ENCODE peak calls at places on chromosomes 11 and 22, in six cellular contexts. R is left cardiac atrium, S is anterior cingulate cortex, Y is PC-3, C is NCI-H82, G is HTR-8/SVneo. L is an unnamed sample.

GRCh38 chr11:35214792-35215193 is 75.8 kb downstream of the CD44 start:
- DNase-seq in R (no peak), S (no peak), Y (peak), C (no peak), G (peak), L (no peak)

GRCh38 chr22:41442240-41442792 is 4.3 kb downstream of the TOB2 start:
- DNase-seq in R (no peak), S (no peak), Y (no peak), C (peak), G (no peak), L (no peak)

GRCh38 chr22:45863981-45864751 is 112.8 kb downstream of the WNT7B start:
- DNase-seq in R (peak), S (peak), Y (peak), C (peak), G (peak), L (no peak)

GRCh38 chr11:9210922-9211320 is 54.2 kb downstream of the DENND5A start:
- DNase-seq in R (no peak), S (no peak), Y (peak), C (no peak), G (no peak), L (no peak)

GRCh38 chr11:86116996-86117705 is 48.3 kb upstream of the PICALM start:
- DNase-seq in R (no peak), S (no peak), Y (peak), C (no peak), G (no peak), L (no peak)

GRCh38 chr11:57680552-57680874 is 12.6 kb downstream of the ZDHHC5 start:
- DNase-seq in R (no peak), S (no peak), Y (peak), C (peak), G (no peak), L (no peak)

GRCh38 chr22:28505416-28506156 is 174.1 kb downstream of the TTC28 start:
- DNase-seq in R (no peak), S (no peak), Y (no peak), C (no peak), G (no peak), L (no peak)

GRCh38 chr11:111384494-111384893 is 5.4 kb upstream of the POU2AF1 start:
- DNase-seq in R (no peak), S (no peak), Y (peak), C (no peak), G (no peak), L (no peak)

GRCh38 chr11:4511846-4512245 is 29.4 kb downstream of the OR52K1 start:
- DNase-seq in R (no peak), S (no peak), Y (no peak), C (no peak), G (no peak), L (peak)

GRCh38 chr11:94597896-94598295 is 30.7 kb downstream of the PIWIL4 start:
- DNase-seq in R (no peak), S (no peak), Y (peak), C (no peak), G (no peak), L (no peak)

GRCh38 chr11:61091373-61092279 is 10.7 kb upstream of the CD5 start:
- DNase-seq in R (no peak), S (no peak), Y (no peak), C (no peak), G (no peak), L (no peak)

GRCh38 chr22:20523118-20523983 is 15.9 kb downstream of the MED15 start:
- DNase-seq in R (no peak), S (no peak), Y (no peak), C (no peak), G (no peak), L (no peak)

GRCh38 chr11:34860034-34860433 is 56.1 kb downstream of the APIP start:
- DNase-seq in R (no peak), S (no peak), Y (peak), C (peak), G (no peak), L (no peak)

GRCh38 chr22:37344735-37345462 is 62.6 kb downstream of the CYTH4 start:
- DNase-seq in R (no peak), S (no peak), Y (peak), C (no peak), G (no peak), L (no peak)

GRCh38 chr11:32138902-32139301 is 48.0 kb downstream of the RCN1 start:
- DNase-seq in R (no peak), S (no peak), Y (no peak), C (peak), G (no peak), L (no peak)

GRCh38 chr11:65492637-65493366 is 6.0 kb upstream of the MALAT1 start:
- DNase-seq in R (peak), S (peak), Y (no peak), C (peak), G (no peak), L (peak)

GRCh38 chr11:120527111-120527748 is 15.7 kb downstream of the GRIK4 start:
- DNase-seq in R (peak), S (no peak), Y (no peak), C (peak), G (no peak), L (peak)

GRCh38 chr11:65919151-65920034 is at the start of gene DRAP1:
- DNase-seq in R (peak), S (peak), Y (peak), C (peak), G (peak), L (peak)

GRCh38 chr22:28711820-28712777 is 29.5 kb downstream of the CHEK2 start:
- DNase-seq in R (no peak), S (no peak), Y (peak), C (peak), G (peak), L (no peak)

GRCh38 chr11:74696932-74697687 is 34.1 kb downstream of the CHRDL2 start:
- DNase-seq in R (peak), S (no peak), Y (no peak), C (no peak), G (peak), L (peak)

GRCh38 chr11:14249121-14249963 is 109.6 kb downstream of the RRAS2 start:
- DNase-seq in R (peak), S (peak), Y (peak), C (peak), G (peak), L (peak)

GRCh38 chr22:48553694-48554308 is 1273.9 kb downstream of the BRD1 start:
- DNase-seq in R (no peak), S (no peak), Y (no peak), C (no peak), G (no peak), L (no peak)

GRCh38 chr22:11616811-11617210 is 3911.2 kb upstream of the OR11H1 start:
- DNase-seq in R (no peak), S (no peak), Y (no peak), C (no peak), G (no peak), L (no peak)

L was measured in ovary.